ENCODE peak calls at places on chromosome 17, in ten cellular contexts. D, B, O, L, M, P, U, T, K and R are unnamed samples.

GRCh38 chr17:14926526-14927122 is 338.5 kb downstream of the PMP22 start:
- DNase-seq in D (peak), B (no peak), O (peak), L (peak), M (peak), P (no peak), U (peak), T (peak), K (peak), R (peak)

GRCh38 chr17:82328141-82328993 is 5.2 kb downstream of the SECTM1 start:
- DNase-seq in D (no peak), B (no peak), O (no peak), L (no peak), M (no peak), P (peak), U (no peak), T (no peak), K (no peak), R (no peak)

GRCh38 chr17:40345161-40346034 is 19.1 kb downstream of the GJD3 start:
- DNase-seq in D (no peak), B (no peak), O (no peak), L (peak), M (peak), P (peak), U (peak), T (no peak), K (no peak), R (peak)

GRCh38 chr17:63395075-63395815 is 50.9 kb downstream of the CYB561 start:
- DNase-seq in D (peak), B (no peak), O (no peak), L (no peak), M (no peak), P (no peak), U (no peak), T (no peak), K (no peak), R (no peak)

GRCh38 chr17:8696951-8697745 is 47.5 kb downstream of the CCDC42 start:
- DNase-seq in D (no peak), B (no peak), O (no peak), L (no peak), M (no peak), P (no peak), U (no peak), T (no peak), K (no peak), R (no peak)

GRCh38 chr17:27800522-27800921 is at the start of gene NOS2:
- DNase-seq in D (no peak), B (no peak), O (no peak), L (no peak), M (no peak), P (peak), U (no peak), T (no peak), K (no peak), R (no peak)

GRCh38 chr17:6254036-6254435 is 180.9 kb downstream of the AIPL1 start:
- DNase-seq in D (no peak), B (no peak), O (no peak), L (no peak), M (no peak), P (no peak), U (no peak), T (no peak), K (no peak), R (no peak)

GRCh38 chr17:43560461-43561427 is 14.6 kb upstream of the ETV4 start:
- DNase-seq in D (no peak), B (no peak), O (no peak), L (no peak), M (no peak), P (no peak), U (no peak), T (no peak), K (no peak), R (no peak)

GRCh38 chr17:68133370-68134045 is 98.0 kb downstream of the KPNA2 start:
- DNase-seq in D (no peak), B (no peak), O (no peak), L (no peak), M (no peak), P (no peak), U (no peak), T (no peak), K (no peak), R (no peak)

GRCh38 chr17:58289869-58290268 is 9.1 kb upstream of the MPO start:
- DNase-seq in D (no peak), B (no peak), O (no peak), L (no peak), M (no peak), P (no peak), U (no peak), T (no peak), K (no peak), R (no peak)